ENCODE peak calls at places on chromosomes 1 and 21, in seven cellular contexts. One of them, this sample, is unnamed.

GRCh38 chr21:35100351-35100771 is 51.3 kb upstream of the RUNX1 start:
- DNase-seq in ovary: no peak
- DNase-seq in A549: no peak
- DNase-seq in right lobe of liver: no peak
- DNase-seq in adrenal gland: no peak
- DNase-seq in Peyer's patch: no peak
- DNase-seq in suprapubic skin: no peak
- DNase-seq in this sample: no peak

GRCh38 chr1:27868932-27869718 is 3.2 kb upstream of the THEMIS2 start:
- DNase-seq in ovary: no peak
- DNase-seq in adrenal gland: peak; percentile 29
- DNase-seq in right lobe of liver: no peak
- DNase-seq in Peyer's patch: peak; percentile 89
- DNase-seq in A549: no peak
- DNase-seq in suprapubic skin: no peak
- DNase-seq in this sample: no peak

GRCh38 chr1:202710070-202711025 is at the start of gene SYT2:
- DNase-seq in Peyer's patch: no peak
- DNase-seq in suprapubic skin: peak; percentile 62
- DNase-seq in ovary: peak; percentile 83
- DNase-seq in A549: no peak
- DNase-seq in right lobe of liver: peak; percentile 47
- DNase-seq in adrenal gland: peak; percentile 33
- DNase-seq in this sample: no peak

GRCh38 chr1:1207254-1207902 is 986 bp upstream of the TNFRSF18 start:
- DNase-seq in A549: no peak
- DNase-seq in right lobe of liver: peak; percentile 9
- DNase-seq in adrenal gland: no peak
- DNase-seq in ovary: no peak
- DNase-seq in Peyer's patch: peak; percentile 47
- DNase-seq in suprapubic skin: peak; percentile 53
- DNase-seq in this sample: no peak

GRCh38 chr1:98205291-98206017 is 284.6 kb upstream of the DPYD start:
- DNase-seq in Peyer's patch: no peak
- DNase-seq in right lobe of liver: no peak
- DNase-seq in adrenal gland: no peak
- DNase-seq in A549: no peak
- DNase-seq in ovary: no peak
- DNase-seq in suprapubic skin: no peak
- DNase-seq in this sample: no peak

GRCh38 chr1:207619833-207620572 is 24.9 kb upstream of the CR1L start:
- DNase-seq in A549: peak; percentile 55
- DNase-seq in adrenal gland: peak; percentile 30
- DNase-seq in right lobe of liver: no peak
- DNase-seq in suprapubic skin: no peak
- DNase-seq in Peyer's patch: no peak
- DNase-seq in ovary: peak; percentile 10
- DNase-seq in this sample: no peak

GRCh38 chr1:162357681-162358266 is 18.9 kb downstream of the SPATA46 start:
- DNase-seq in Peyer's patch: no peak
- DNase-seq in right lobe of liver: no peak
- DNase-seq in A549: peak; percentile 55
- DNase-seq in adrenal gland: peak; percentile 22
- DNase-seq in suprapubic skin: no peak
- DNase-seq in ovary: no peak
- DNase-seq in this sample: no peak

GRCh38 chr1:101005871-101006270 is 19.7 kb downstream of the DPH5 start:
- DNase-seq in Peyer's patch: no peak
- DNase-seq in right lobe of liver: no peak
- DNase-seq in adrenal gland: no peak
- DNase-seq in suprapubic skin: no peak
- DNase-seq in ovary: no peak
- DNase-seq in A549: no peak
- DNase-seq in this sample: no peak

GRCh38 chr1:165562576-165562975 is 18.8 kb downstream of the LRRC52 start:
- DNase-seq in adrenal gland: no peak
- DNase-seq in right lobe of liver: no peak
- DNase-seq in Peyer's patch: no peak
- DNase-seq in suprapubic skin: no peak
- DNase-seq in A549: no peak
- DNase-seq in ovary: no peak
- DNase-seq in this sample: no peak

GRCh38 chr1:23611601-23612327 is 52.5 kb upstream of the ID3 start:
- DNase-seq in suprapubic skin: no peak
- DNase-seq in ovary: no peak
- DNase-seq in right lobe of liver: no peak
- DNase-seq in adrenal gland: no peak
- DNase-seq in Peyer's patch: peak; percentile 79
- DNase-seq in A549: no peak
- DNase-seq in this sample: no peak

GRCh38 chr1:181655756-181656155 is 172.4 kb downstream of the CACNA1E start:
- DNase-seq in ovary: no peak
- DNase-seq in adrenal gland: no peak
- DNase-seq in suprapubic skin: no peak
- DNase-seq in Peyer's patch: no peak
- DNase-seq in A549: no peak
- DNase-seq in right lobe of liver: no peak
- DNase-seq in this sample: no peak

GRCh38 chr1:93878501-93878888 is 511 bp downstream of the DNTTIP2 start:
- DNase-seq in ovary: peak; percentile 32
- DNase-seq in A549: peak; percentile 50
- DNase-seq in right lobe of liver: peak; percentile 65
- DNase-seq in adrenal gland: peak; percentile 73
- DNase-seq in suprapubic skin: peak; percentile 69
- DNase-seq in Peyer's patch: peak; percentile 83
- DNase-seq in this sample: no peak

GRCh38 chr1:229716692-229717091 is 90.6 kb downstream of the URB2 start:
- DNase-seq in right lobe of liver: no peak
- DNase-seq in adrenal gland: no peak
- DNase-seq in Peyer's patch: no peak
- DNase-seq in suprapubic skin: no peak
- DNase-seq in A549: no peak
- DNase-seq in ovary: no peak
- DNase-seq in this sample: no peak

GRCh38 chr1:229714964-229715603 is 89.0 kb downstream of the URB2 start:
- DNase-seq in A549: peak; percentile 57
- DNase-seq in right lobe of liver: no peak
- DNase-seq in suprapubic skin: no peak
- DNase-seq in adrenal gland: peak; percentile 23
- DNase-seq in ovary: no peak
- DNase-seq in Peyer's patch: peak; percentile 76
- DNase-seq in this sample: no peak

GRCh38 chr1:229716064-229716463 is 90.0 kb downstream of the URB2 start:
- DNase-seq in adrenal gland: no peak
- DNase-seq in Peyer's patch: no peak
- DNase-seq in A549: no peak
- DNase-seq in suprapubic skin: no peak
- DNase-seq in right lobe of liver: no peak
- DNase-seq in ovary: no peak
- DNase-seq in this sample: no peak

GRCh38 chr1:229718177-229718576 is 92.1 kb downstream of the URB2 start:
- DNase-seq in A549: no peak
- DNase-seq in ovary: no peak
- DNase-seq in adrenal gland: no peak
- DNase-seq in suprapubic skin: no peak
- DNase-seq in Peyer's patch: no peak
- DNase-seq in right lobe of liver: no peak
- DNase-seq in this sample: no peak

DNA sequence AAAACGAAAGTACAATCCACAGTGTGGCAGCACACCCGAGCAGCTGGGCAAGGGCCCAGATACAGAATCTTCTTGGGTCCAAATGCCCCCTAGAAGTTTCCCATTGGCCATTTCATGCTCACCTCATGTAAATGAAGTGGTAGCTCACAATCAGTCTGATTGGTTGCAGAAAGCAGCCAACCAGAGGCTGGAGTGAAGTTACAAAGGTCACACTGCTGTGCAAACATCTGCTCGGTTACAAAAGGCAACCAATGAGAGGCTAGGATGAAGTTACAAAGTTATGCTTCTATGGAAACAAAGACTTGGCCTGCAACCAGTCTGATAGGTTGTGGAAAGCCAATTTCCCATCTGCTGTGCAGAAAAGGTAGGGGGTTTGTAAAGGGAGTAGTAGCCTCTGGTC is 91.7 kb downstream of the URB2 start:
- DNase-seq in adrenal gland: no peak
- DNase-seq in right lobe of liver: no peak
- DNase-seq in suprapubic skin: no peak
- DNase-seq in ovary: no peak
- DNase-seq in Peyer's patch: no peak
- DNase-seq in A549: peak; percentile 52
- DNase-seq in this sample: no peak
- H3K4me3 ChIP-seq in adrenal gland: no peak overlapping the region
- H3K4me3 ChIP-seq in right lobe of liver: no peak overlapping the region
- H3K4me3 ChIP-seq in suprapubic skin: no peak overlapping the region
- H3K4me3 ChIP-seq in ovary: no peak overlapping the region
- H3K4me3 ChIP-seq in Peyer's patch: no peak overlapping the region
- H3K4me3 ChIP-seq in A549: no peak overlapping the region
- H3K4me3 ChIP-seq in this sample: no peak overlapping the region

GRCh38 chr1:71047635-71048607 is at the start of gene PTGER3:
- DNase-seq in A549: no peak
- DNase-seq in adrenal gland: peak; percentile 72
- DNase-seq in right lobe of liver: peak; percentile 65
- DNase-seq in ovary: peak; percentile 45
- DNase-seq in Peyer's patch: peak; percentile 79
- DNase-seq in suprapubic skin: peak; percentile 84
- DNase-seq in this sample: peak; percentile 89
- TF ChIP-seq POLR2A in A549: no peak
- TF ChIP-seq POLR2A in adrenal gland: no peak
- TF ChIP-seq POLR2A in right lobe of liver: no peak
- TF ChIP-seq POLR2A in ovary: no peak
- TF ChIP-seq POLR2A in Peyer's patch: no peak
- TF ChIP-seq POLR2A in suprapubic skin: no peak
- TF ChIP-seq POLR2A in this sample: no peak

GRCh38 chr21:44455524-44456206 is 355 bp downstream of the LRRC3 start:
- DNase-seq in A549: peak; percentile 49
- DNase-seq in suprapubic skin: no peak
- DNase-seq in Peyer's patch: peak; percentile 68
- DNase-seq in adrenal gland: peak; percentile 61
- DNase-seq in ovary: peak; percentile 59
- DNase-seq in right lobe of liver: peak; percentile 82
- DNase-seq in this sample: no peak

GRCh38 chr21:44454747-44455523 is at the start of gene LRRC3:
- DNase-seq in ovary: peak; percentile 88
- DNase-seq in suprapubic skin: peak; percentile 83
- DNase-seq in Peyer's patch: peak; percentile 92
- DNase-seq in right lobe of liver: peak; percentile 95
- DNase-seq in A549: peak; percentile 85
- DNase-seq in adrenal gland: peak; percentile 93
- DNase-seq in this sample: no peak

GRCh38 chr21:44458971-44459711 is 3.8 kb downstream of the LRRC3 start:
- DNase-seq in adrenal gland: no peak
- DNase-seq in ovary: no peak
- DNase-seq in A549: no peak
- DNase-seq in suprapubic skin: peak; percentile 59
- DNase-seq in Peyer's patch: peak; percentile 38
- DNase-seq in right lobe of liver: peak; percentile 22
- DNase-seq in this sample: no peak

GRCh38 chr21:44456207-44456914 is 1.1 kb downstream of the LRRC3 start:
- DNase-seq in adrenal gland: no peak
- DNase-seq in A549: no peak
- DNase-seq in right lobe of liver: peak; percentile 37
- DNase-seq in Peyer's patch: no peak
- DNase-seq in ovary: no peak
- DNase-seq in suprapubic skin: peak; percentile 62
- DNase-seq in this sample: no peak

DNA sequence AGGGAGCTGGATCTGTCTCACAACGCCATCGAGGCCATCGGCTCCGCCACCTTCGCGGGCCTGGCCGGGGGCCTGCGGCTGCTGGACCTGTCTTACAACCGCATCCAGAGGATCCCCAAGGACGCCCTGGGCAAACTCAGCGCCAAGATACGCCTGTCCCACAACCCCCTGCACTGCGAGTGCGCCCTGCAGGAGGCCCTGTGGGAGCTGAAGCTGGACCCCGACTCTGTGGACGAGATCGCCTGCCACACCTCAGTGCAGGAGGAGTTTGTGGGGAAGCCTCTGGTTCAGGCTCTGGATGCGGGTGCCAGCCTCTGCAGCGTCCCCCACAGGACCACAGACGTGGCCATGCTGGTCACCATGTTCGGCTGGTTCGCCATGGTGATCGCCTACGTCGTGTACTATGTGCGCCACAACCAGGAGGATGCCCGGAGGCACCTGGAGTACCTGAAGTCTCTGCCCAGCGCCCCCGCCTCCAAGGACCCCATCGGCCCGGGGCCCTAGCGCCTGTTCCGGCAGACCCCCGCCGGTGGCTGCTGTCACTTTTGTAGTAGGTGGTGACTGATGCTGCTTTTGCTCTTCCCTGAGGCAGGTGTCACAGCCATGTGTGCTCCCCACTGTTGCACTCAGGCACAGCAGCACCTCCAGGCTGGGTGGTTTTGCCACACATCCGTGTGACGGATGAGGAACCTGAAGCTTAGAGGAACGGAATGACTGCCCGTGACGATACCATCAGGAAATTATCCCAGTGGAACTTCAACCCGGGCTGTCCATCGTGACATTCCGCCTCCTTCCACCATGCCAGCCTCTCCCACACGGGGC is 1.8 kb downstream of the LRRC3 start:
- DNase-seq in A549: no peak
- DNase-seq in adrenal gland: no peak
- DNase-seq in suprapubic skin: peak; percentile 59
- DNase-seq in ovary: no peak
- DNase-seq in Peyer's patch: peak; percentile 39
- DNase-seq in right lobe of liver: peak; percentile 26
- DNase-seq in this sample: no peak
- H3K4me3 ChIP-seq in A549: no peak overlapping the region
- H3K4me3 ChIP-seq in adrenal gland: no peak overlapping the region
- H3K4me3 ChIP-seq in suprapubic skin: no peak overlapping the region
- H3K4me3 ChIP-seq in ovary: no peak overlapping the region
- H3K4me3 ChIP-seq in Peyer's patch: no peak overlapping the region
- H3K4me3 ChIP-seq in right lobe of liver: peak overlapping the region; percentile 70
- H3K4me3 ChIP-seq in this sample: no peak overlapping the region

DNA sequence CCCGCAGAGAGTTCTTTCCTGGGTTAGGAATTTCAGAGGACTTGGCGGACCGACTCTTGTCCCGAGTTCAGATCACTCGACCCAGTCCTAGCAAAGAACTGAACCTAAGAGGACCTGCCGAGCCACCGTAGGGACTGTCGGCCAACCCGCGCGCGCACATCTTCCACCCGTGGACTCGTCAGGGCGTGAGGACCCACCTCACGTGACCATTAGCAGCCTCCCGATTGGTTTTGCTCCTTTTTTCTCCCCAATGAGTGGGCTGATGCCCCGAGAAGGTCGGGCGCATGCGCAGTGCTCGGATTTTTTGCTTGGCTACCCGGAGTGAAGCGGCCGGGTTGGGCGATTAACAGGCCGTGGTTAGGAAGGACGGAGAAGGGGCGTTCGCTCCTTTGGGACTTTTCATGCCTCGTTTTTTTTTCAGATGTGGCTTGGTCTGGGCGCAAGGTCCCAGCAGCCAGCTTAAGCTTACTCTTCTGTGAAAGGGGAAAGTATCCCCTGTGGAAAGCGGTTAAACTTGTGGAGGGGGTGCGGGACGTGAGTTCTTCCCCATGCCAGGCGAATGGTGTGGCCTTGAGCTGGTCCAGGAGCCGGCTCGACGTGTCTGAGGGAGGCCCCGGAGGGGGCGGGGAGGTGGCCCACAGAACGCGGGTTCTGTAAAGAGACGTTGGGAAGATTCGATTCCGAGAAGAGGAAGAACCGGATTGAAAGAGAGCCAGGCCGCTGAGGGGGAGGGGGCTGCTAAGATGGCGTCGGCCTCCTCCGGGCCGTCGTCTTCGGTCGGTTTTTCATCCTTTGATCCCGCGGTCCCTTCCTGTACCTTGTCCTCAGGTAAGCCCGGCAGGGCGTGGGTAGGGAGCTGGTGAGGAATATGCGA is at the start of gene PIP5K1A:
- DNase-seq in adrenal gland: peak; percentile 99
- DNase-seq in A549: peak; percentile 98
- DNase-seq in suprapubic skin: peak; percentile 100
- DNase-seq in right lobe of liver: peak; percentile 99
- DNase-seq in Peyer's patch: peak; percentile 99
- DNase-seq in ovary: peak; percentile 98
- DNase-seq in this sample: peak; percentile 97
- TF ChIP-seq POLR2A in adrenal gland: peak; percentile 95
- TF ChIP-seq POLR2A in A549: peak; percentile 72
- TF ChIP-seq POLR2A in suprapubic skin: peak; percentile 85
- TF ChIP-seq POLR2A in right lobe of liver: peak; percentile 77
- TF ChIP-seq POLR2A in Peyer's patch: peak; percentile 78
- TF ChIP-seq POLR2A in ovary: peak; percentile 84
- TF ChIP-seq POLR2A in this sample: no peak

This sample was measured in vagina.